ENCODE peak calls at places on chromosomes 1 and 21, in five cellular contexts. O, Y, N, V and T are unnamed samples.

GRCh38 chr1:35945327-35945726 is 14.4 kb downstream of the AGO3 start:
- DNase-seq in O (no peak), Y (no peak), N (no peak), V (no peak), T (no peak)

GRCh38 chr1:193221641-193222040 is 35.2 kb upstream of the B3GALT2 start:
- DNase-seq in O (no peak), Y (no peak), N (no peak), V (no peak), T (no peak)

GRCh38 chr1:173134029-173134428 is 73.1 kb downstream of the TNFSF4 start:
- DNase-seq in O (no peak), Y (no peak), N (no peak), V (no peak), T (no peak)

GRCh38 chr1:235442788-235443429 is 61.3 kb downstream of the B3GALNT2 start:
- DNase-seq in O (no peak), Y (peak), N (no peak), V (no peak), T (no peak)

GRCh38 chr1:30374400-30375070 is 348.9 kb downstream of the MATN1 start:
- DNase-seq in O (no peak), Y (no peak), N (no peak), V (no peak), T (no peak)

GRCh38 chr1:232111616-232112015 is 485.0 kb downstream of the DISC1 start:
- DNase-seq in O (no peak), Y (no peak), N (no peak), V (no peak), T (no peak)

GRCh38 chr1:180150982-180151381 is 3.7 kb upstream of the QSOX1 start:
- DNase-seq in O (no peak), Y (no peak), N (no peak), V (no peak), T (peak)

GRCh38 chr1:63475761-63476160 is 47.3 kb downstream of the ITGB3BP start:
- DNase-seq in O (no peak), Y (no peak), N (no peak), V (no peak), T (no peak)

GRCh38 chr1:89271616-89272015 is 1.0 kb downstream of the GBP5 start:
- DNase-seq in O (no peak), Y (no peak), N (no peak), V (no peak), T (peak)

GRCh38 chr1:21647431-21648373 is 21.5 kb downstream of the RAP1GAP start:
- DNase-seq in O (no peak), Y (peak), N (peak), V (no peak), T (peak)

GRCh38 chr1:192565946-192566345 is 9.6 kb upstream of the RGS1 start:
- DNase-seq in O (no peak), Y (no peak), N (no peak), V (no peak), T (no peak)

GRCh38 chr21:31334648-31335121 is 9.4 kb downstream of the TIAM1 start:
- DNase-seq in O (peak), Y (no peak), N (no peak), V (no peak), T (no peak)

GRCh38 chr1:169762699-169763098 is 28.8 kb upstream of the SELE start:
- DNase-seq in O (no peak), Y (no peak), N (no peak), V (no peak), T (no peak)

GRCh38 chr1:19676438-19676922 is 11.8 kb downstream of the HTR6 start:
- DNase-seq in O (no peak), Y (peak), N (peak), V (no peak), T (peak)

GRCh38 chr1:111754964-111755320 is 759 bp upstream of the DDX20 start:
- DNase-seq in O (no peak), Y (peak), N (peak), V (no peak), T (peak)

GRCh38 chr1:26170472-26170821 is 739 bp downstream of the ZNF593 start:
- DNase-seq in O (no peak), Y (no peak), N (no peak), V (no peak), T (no peak)

GRCh38 chr1:163761898-163762297 is 440.1 kb downstream of the NUF2 start:
- DNase-seq in O (no peak), Y (no peak), N (no peak), V (no peak), T (no peak)

GRCh38 chr1:112674986-112675727 is 698 bp downstream of the MOV10 start:
- DNase-seq in O (no peak), Y (peak), N (peak), V (no peak), T (peak)

GRCh38 chr21:33560965-33561364 is 18.1 kb downstream of the SON start:
- DNase-seq in O (no peak), Y (no peak), N (no peak), V (no peak), T (no peak)

GRCh38 chr1:31995263-31995662 is 18.4 kb upstream of the KHDRBS1 start:
- DNase-seq in O (no peak), Y (no peak), N (no peak), V (no peak), T (no peak)

GRCh38 chr1:24364975-24365678 is 46.0 kb downstream of the GRHL3 start:
- DNase-seq in O (no peak), Y (peak), N (peak), V (no peak), T (peak)

GRCh38 chr1:228084797-228085196 is 2.3 kb downstream of the ARF1 start:
- DNase-seq in O (no peak), Y (no peak), N (no peak), V (no peak), T (no peak)

GRCh38 chr1:214076341-214077035 is 88.7 kb downstream of the PROX1 start:
- DNase-seq in O (no peak), Y (no peak), N (no peak), V (no peak), T (no peak)

GRCh38 chr21:34129039-34129891 is 55.9 kb downstream of the MRPS6 start:
- DNase-seq in O (no peak), Y (peak), N (peak), V (no peak), T (peak)

GRCh38 chr1:119372493-119373086 is 4.0 kb downstream of the HAO2 start:
- DNase-seq in O (no peak), Y (no peak), N (peak), V (no peak), T (peak)

GRCh38 chr21:32733356-32733755 is 5.5 kb upstream of the SYNJ1 start:
- DNase-seq in O (no peak), Y (no peak), N (peak), V (no peak), T (no peak)

GRCh38 chr1:63411081-63411480 is 43.7 kb downstream of the ALG6 start:
- DNase-seq in O (no peak), Y (no peak), N (no peak), V (no peak), T (no peak)

GRCh38 chr1:82565146-82565545 is 764.4 kb downstream of the ADGRL2 start:
- DNase-seq in O (no peak), Y (peak), N (no peak), V (no peak), T (peak)

GRCh38 chr1:59520759-59521442 is 224.0 kb downstream of the FGGY start:
- DNase-seq in O (no peak), Y (no peak), N (no peak), V (no peak), T (no peak)

GRCh38 chr1:58779837-58780585 is 3.8 kb downstream of the JUN start:
- DNase-seq in O (peak), Y (peak), N (no peak), V (no peak), T (peak)